ENCODE peak calls at places on chromosomes 11 and 22, in eight cellular contexts. B, W, H, E, P, F, C and U are unnamed samples.

GRCh38 chr22:44363214-44363979 is 50.6 kb upstream of the SHISAL1 start:
- DNase-seq in F (no peak), B (no peak), W (no peak), P (peak), H (peak), C (no peak), E (no peak), U (peak)

GRCh38 chr22:46878549-46878948 is 116.1 kb downstream of the TBC1D22A start:
- DNase-seq in F (no peak), E (no peak), B (no peak), C (no peak), W (no peak), H (no peak), P (no peak), U (peak)

GRCh38 chr11:91773090-91773489 is 451.5 kb upstream of the FAT3 start:
- DNase-seq in C (no peak), H (no peak), E (no peak), W (no peak), F (no peak), B (no peak), P (no peak), U (no peak)

GRCh38 chr22:24807284-24807950 is 1.4 kb downstream of the SGSM1 start:
- DNase-seq in P (peak), H (peak), W (no peak), F (no peak), C (no peak), E (no peak), B (no peak), U (peak)

GRCh38 chr11:35303596-35304392 is 115.6 kb downstream of the SLC1A2 start:
- DNase-seq in F (no peak), C (no peak), W (no peak), B (no peak), H (peak), P (peak), E (no peak), U (peak)

GRCh38 chr11:114134870-114135269 is 75.4 kb downstream of the ZBTB16 start:
- DNase-seq in P (no peak), W (no peak), E (no peak), H (no peak), C (peak), B (no peak), F (no peak), U (no peak)

GRCh38 chr11:47111318-47111804 is 65.3 kb downstream of the ARFGAP2 start:
- DNase-seq in E (no peak), C (no peak), P (no peak), H (no peak), W (no peak), F (no peak), B (no peak), U (no peak)

GRCh38 chr11:92314499-92314898 is 89.9 kb downstream of the FAT3 start:
- DNase-seq in W (no peak), B (no peak), P (no peak), H (no peak), E (no peak), F (no peak), C (no peak), U (no peak)

GRCh38 chr11:2945757-2946287 is 16.6 kb upstream of the PHLDA2 start:
- DNase-seq in W (no peak), H (no peak), P (no peak), F (no peak), C (no peak), B (no peak), E (no peak), U (no peak)

GRCh38 chr22:42994917-42995562 is 19.9 kb downstream of the PACSIN2 start:
- DNase-seq in F (no peak), H (no peak), B (no peak), W (no peak), P (peak), E (no peak), C (no peak), U (no peak)

GRCh38 chr11:83922318-83922717 is 636.2 kb upstream of the CCDC90B start:
- DNase-seq in E (no peak), W (no peak), B (no peak), P (no peak), H (no peak), F (no peak), C (no peak), U (no peak)

GRCh38 chr11:78943841-78944240 is 369.2 kb upstream of the NARS2 start:
- DNase-seq in F (no peak), H (no peak), P (no peak), B (no peak), C (no peak), W (no peak), E (no peak), U (no peak)

GRCh38 chr11:126163074-126163700 is 48.3 kb downstream of the RPUSD4 start:
- DNase-seq in E (no peak), F (no peak), B (no peak), W (no peak), H (peak), C (peak), P (no peak), U (no peak)

GRCh38 chr11:62064221-62064620 is 59.6 kb upstream of the INCENP start:
- DNase-seq in W (no peak), C (no peak), E (no peak), F (no peak), B (no peak), H (no peak), P (no peak), U (no peak)

GRCh38 chr11:114040706-114041211 is 18.8 kb upstream of the ZBTB16 start:
- DNase-seq in F (no peak), B (no peak), H (no peak), C (no peak), P (no peak), E (no peak), W (no peak), U (no peak)